ENCODE peak calls at places on chromosomes 6 and 20, in six cellular contexts. B is PC-3; Y is HCT116; G is heart right ventricle; N is heart left ventricle; A is CD8-positive, alpha-beta T cell. V is an unnamed sample.

GRCh38 chr6:119917186-119917585 is 567.6 kb upstream of the MAN1A1 start:
- DNase-seq in B (no peak), Y (no peak), G (no peak), N (no peak), A (no peak), V (no peak)

GRCh38 chr20:38114353-38114791 is 50.7 kb downstream of the TGM2 start:
- DNase-seq in B (peak), Y (no peak), G (peak), N (no peak), A (no peak), V (no peak)

GRCh38 chr20:41004561-41005360 is 23.9 kb upstream of the TOP1 start:
- DNase-seq in B (peak), Y (no peak), G (no peak), N (no peak), A (no peak), V (no peak)

GRCh38 chr6:64012351-64013060 is 376.9 kb downstream of the PHF3 start:
- DNase-seq in B (peak), Y (no peak), G (no peak), N (no peak), A (no peak), V (no peak)

GRCh38 chr6:41791984-41792383 is 4.5 kb downstream of the TOMM6 start:
- DNase-seq in B (no peak), Y (no peak), G (no peak), N (no peak), A (no peak), V (no peak)

GRCh38 chr6:128932061-128932460 is 49.1 kb downstream of the LAMA2 start:
- DNase-seq in B (peak), Y (no peak), G (no peak), N (no peak), A (no peak), V (peak)

GRCh38 chr6:42028234-42029061 is 21.9 kb upstream of the TAF8 start:
- DNase-seq in B (no peak), Y (no peak), G (no peak), N (no peak), A (no peak), V (no peak)

GRCh38 chr6:124967444-124967843 is 5.2 kb downstream of the RNF217 start:
- DNase-seq in B (peak), Y (no peak), G (no peak), N (no peak), A (no peak), V (no peak)

GRCh38 chr6:82178084-82178758 is 69.3 kb downstream of the IBTK start:
- DNase-seq in B (peak), Y (no peak), G (no peak), N (no peak), A (no peak), V (peak)

GRCh38 chr6:135227758-135228157 is 46.6 kb downstream of the MYB start:
- DNase-seq in B (no peak), Y (no peak), G (no peak), N (no peak), A (no peak), V (no peak)

GRCh38 chr6:91376686-91377085 is 789.8 kb upstream of the MAP3K7 start:
- DNase-seq in B (peak), Y (no peak), G (no peak), N (no peak), A (no peak), V (no peak)

GRCh38 chr20:51481311-51481997 is 61.1 kb downstream of the NFATC2 start:
- DNase-seq in B (no peak), Y (no peak), G (no peak), N (no peak), A (peak), V (no peak)

GRCh38 chr20:56428388-56428787 is 16.3 kb downstream of the CASS4 start:
- DNase-seq in B (no peak), Y (no peak), G (no peak), N (no peak), A (no peak), V (no peak)

GRCh38 chr6:160093061-160093460 is 28.6 kb upstream of the SLC22A1 start:
- DNase-seq in B (no peak), Y (no peak), G (no peak), N (no peak), A (no peak), V (no peak)

GRCh38 chr20:51800132-51800721 is 2.1 kb downstream of the SALL4 start:
- DNase-seq in B (peak), Y (peak), G (peak), N (peak), A (peak), V (no peak)

GRCh38 chr6:31575335-31575901 is at the start of gene TNF:
- DNase-seq in B (no peak), Y (no peak), G (peak), N (peak), A (peak), V (no peak)

GRCh38 chr20:2751347-2751867 is 49.0 kb downstream of the CPXM1 start:
- DNase-seq in B (peak), Y (no peak), G (no peak), N (no peak), A (no peak), V (no peak)

GRCh38 chr6:33248643-33248931 is 23.1 kb downstream of the VPS52 start:
- DNase-seq in B (peak), Y (no peak), G (no peak), N (no peak), A (no peak), V (no peak)
- TF ChIP-seq CTCF in B (no peak), Y (no peak), G (peak), N (no peak), A (no peak), V (no peak)

GRCh38 chr6:13923527-13924145 is 1.1 kb upstream of the RNF182 start:
- DNase-seq in B (peak), Y (no peak), G (no peak), N (no peak), A (no peak), V (no peak)
- H3K4me3 ChIP-seq in B (peak), Y (peak), G (no peak), N (no peak), A (no peak), V (peak)

GRCh38 chr6:132715204-132715603 is 1.3 kb upstream of the VNN1 start:
- DNase-seq in B (peak), Y (peak), G (no peak), N (no peak), A (no peak), V (no peak)
- TF ChIP-seq CTCF in B (peak), Y (peak), G (peak), N (peak), A (no peak), V (peak)

GRCh38 chr6:30175765-30176164 is 12.4 kb downstream of the TRIM15 start:
- DNase-seq in B (no peak), Y (no peak), G (no peak), N (no peak), A (no peak), V (no peak)

GRCh38 chr6:30169658-30170614 is 6.6 kb downstream of the TRIM15 start:
- DNase-seq in B (peak), Y (peak), G (no peak), N (no peak), A (no peak), V (peak)

GRCh38 chr6:30167101-30167500 is 3.8 kb downstream of the TRIM15 start:
- DNase-seq in B (no peak), Y (no peak), G (no peak), N (no peak), A (no peak), V (no peak)

DNA sequence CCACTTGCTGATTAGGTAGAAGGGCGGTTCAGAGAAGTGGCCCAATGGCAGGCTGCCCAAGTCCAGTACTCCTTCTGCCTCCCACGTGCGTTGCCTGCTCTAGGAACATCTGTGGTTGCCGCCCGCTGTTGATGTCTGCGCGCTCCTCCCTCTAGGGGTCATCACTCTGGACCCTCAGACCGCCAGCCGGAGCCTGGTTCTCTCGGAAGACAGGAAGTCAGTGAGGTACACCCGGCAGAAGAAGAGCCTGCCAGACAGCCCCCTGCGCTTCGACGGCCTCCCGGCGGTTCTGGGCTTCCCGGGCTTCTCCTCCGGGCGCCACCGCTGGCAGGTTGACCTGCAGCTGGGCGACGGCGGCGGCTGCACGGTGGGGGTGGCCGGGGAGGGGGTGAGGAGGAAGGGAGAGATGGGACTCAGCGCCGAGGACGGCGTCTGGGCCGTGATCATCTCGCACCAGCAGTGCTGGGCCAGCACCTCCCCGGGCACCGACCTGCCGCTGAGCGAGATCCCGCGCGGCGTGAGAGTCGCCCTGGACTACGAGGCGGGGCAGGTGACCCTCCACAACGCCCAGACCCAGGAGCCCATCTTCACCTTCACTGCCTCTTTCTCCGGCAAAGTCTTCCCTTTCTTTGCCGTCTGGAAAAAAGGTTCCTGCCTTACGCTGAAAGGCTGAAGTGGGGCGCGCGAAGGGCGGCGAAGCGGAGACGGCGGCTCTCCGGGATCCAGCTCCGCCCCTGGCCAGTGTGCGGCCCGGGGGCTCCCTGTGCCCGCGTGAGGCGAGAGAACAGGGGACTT is 8.5 kb downstream of the TRIM15 start:
- DNase-seq in B (no peak), Y (no peak), G (no peak), N (no peak), A (no peak), V (no peak)
- H3K4me3 ChIP-seq in B (no peak), Y (no peak), G (peak), N (no peak), A (no peak), V (peak)

DNA sequence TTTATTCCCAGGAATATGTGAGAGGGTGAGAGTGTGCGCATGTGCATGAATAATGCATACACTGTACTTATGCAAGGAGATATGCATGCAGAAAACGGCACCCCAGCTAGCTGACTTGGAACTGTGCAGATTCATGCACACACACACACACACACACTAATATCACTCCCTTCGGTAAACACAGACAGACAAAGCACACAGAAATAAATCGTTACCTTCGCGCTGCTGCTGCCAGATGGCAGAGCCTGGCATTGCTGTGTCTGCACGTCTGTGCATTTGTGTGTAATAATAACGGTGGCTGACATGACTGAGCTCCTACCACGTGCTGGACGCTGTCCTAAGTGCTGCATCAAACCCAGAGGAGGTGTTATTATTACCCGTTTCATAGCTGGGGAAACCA is 36.8 kb downstream of the PREX1 start:
- DNase-seq in B (peak), Y (no peak), G (no peak), N (no peak), A (no peak), V (no peak)
- TF ChIP-seq CTCF in B (no peak), Y (no peak), G (no peak), N (no peak), A (peak), V (no peak)

V was measured in HFF-Myc.